ENCODE peak calls at places on chromosomes 13 and 19, in four cellular contexts. One of them, this sample, is unnamed.

GRCh38 chr19:9847087-9847671 is 12.1 kb downstream of the PIN1 start:
- DNase-seq in activated naive CD4-positive, alpha-beta T cell treated with anti-CD3 and anti-CD28 coated beads for 36 hours: peak
- DNase-seq in mucosa of gallbladder: peak
- DNase-seq in naive thymus-derived CD8-positive, alpha-beta T cell: no peak
- DNase-seq in this sample: no peak

GRCh38 chr13:49776871-49777270 is 15.6 kb downstream of the KPNA3 start:
- DNase-seq in mucosa of gallbladder: no peak
- DNase-seq in activated naive CD4-positive, alpha-beta T cell treated with anti-CD3 and anti-CD28 coated beads for 36 hours: no peak
- DNase-seq in naive thymus-derived CD8-positive, alpha-beta T cell: no peak
- DNase-seq in this sample: no peak

GRCh38 chr19:33622505-33622808 is 704 bp downstream of the CHST8 start:
- DNase-seq in activated naive CD4-positive, alpha-beta T cell treated with anti-CD3 and anti-CD28 coated beads for 36 hours: no peak
- DNase-seq in naive thymus-derived CD8-positive, alpha-beta T cell: no peak
- DNase-seq in mucosa of gallbladder: no peak
- DNase-seq in this sample: no peak

GRCh38 chr19:3665681-3666544 is 34.4 kb downstream of the PIP5K1C start:
- DNase-seq in naive thymus-derived CD8-positive, alpha-beta T cell: peak
- DNase-seq in mucosa of gallbladder: peak
- DNase-seq in activated naive CD4-positive, alpha-beta T cell treated with anti-CD3 and anti-CD28 coated beads for 36 hours: peak
- DNase-seq in this sample: peak

GRCh38 chr19:58558066-58558622 is at the start of gene UBE2M:
- DNase-seq in activated naive CD4-positive, alpha-beta T cell treated with anti-CD3 and anti-CD28 coated beads for 36 hours: peak
- DNase-seq in mucosa of gallbladder: peak
- DNase-seq in naive thymus-derived CD8-positive, alpha-beta T cell: peak
- DNase-seq in this sample: peak

GRCh38 chr13:30241537-30241936 is 65.8 kb downstream of the KATNAL1 start:
- DNase-seq in activated naive CD4-positive, alpha-beta T cell treated with anti-CD3 and anti-CD28 coated beads for 36 hours: no peak
- DNase-seq in mucosa of gallbladder: no peak
- DNase-seq in naive thymus-derived CD8-positive, alpha-beta T cell: no peak
- DNase-seq in this sample: no peak

GRCh38 chr19:51815038-51815437 is 20.1 kb downstream of the FPR3 start:
- DNase-seq in naive thymus-derived CD8-positive, alpha-beta T cell: no peak
- DNase-seq in activated naive CD4-positive, alpha-beta T cell treated with anti-CD3 and anti-CD28 coated beads for 36 hours: no peak
- DNase-seq in mucosa of gallbladder: no peak
- DNase-seq in this sample: no peak

GRCh38 chr19:35736913-35737886 is 5.1 kb downstream of the IGFLR1 start:
- DNase-seq in activated naive CD4-positive, alpha-beta T cell treated with anti-CD3 and anti-CD28 coated beads for 36 hours: peak
- DNase-seq in mucosa of gallbladder: no peak
- DNase-seq in naive thymus-derived CD8-positive, alpha-beta T cell: no peak
- DNase-seq in this sample: peak

GRCh38 chr19:17996826-17997316 is 11.1 kb upstream of the ARRDC2 start:
- DNase-seq in mucosa of gallbladder: peak
- DNase-seq in naive thymus-derived CD8-positive, alpha-beta T cell: peak
- DNase-seq in activated naive CD4-positive, alpha-beta T cell treated with anti-CD3 and anti-CD28 coated beads for 36 hours: peak
- DNase-seq in this sample: peak

GRCh38 chr19:39265321-39265916 is 2.8 kb upstream of the IFNL2 start:
- DNase-seq in mucosa of gallbladder: no peak
- DNase-seq in activated naive CD4-positive, alpha-beta T cell treated with anti-CD3 and anti-CD28 coated beads for 36 hours: no peak
- DNase-seq in naive thymus-derived CD8-positive, alpha-beta T cell: no peak
- DNase-seq in this sample: no peak

GRCh38 chr19:2720777-2721569 is at the start of gene DIRAS1:
- DNase-seq in activated naive CD4-positive, alpha-beta T cell treated with anti-CD3 and anti-CD28 coated beads for 36 hours: no peak
- DNase-seq in naive thymus-derived CD8-positive, alpha-beta T cell: no peak
- DNase-seq in mucosa of gallbladder: no peak
- DNase-seq in this sample: no peak

GRCh38 chr13:103430368-103430767 is 364.2 kb upstream of the SLC10A2 start:
- DNase-seq in activated naive CD4-positive, alpha-beta T cell treated with anti-CD3 and anti-CD28 coated beads for 36 hours: no peak
- DNase-seq in naive thymus-derived CD8-positive, alpha-beta T cell: no peak
- DNase-seq in mucosa of gallbladder: no peak
- DNase-seq in this sample: no peak

GRCh38 chr19:7596191-7596937 is 701 bp downstream of the CAMSAP3 start:
- DNase-seq in mucosa of gallbladder: no peak
- DNase-seq in activated naive CD4-positive, alpha-beta T cell treated with anti-CD3 and anti-CD28 coated beads for 36 hours: no peak
- DNase-seq in naive thymus-derived CD8-positive, alpha-beta T cell: no peak
- DNase-seq in this sample: no peak

GRCh38 chr19:18384775-18385174 is 1.2 kb upstream of the GDF15 start:
- DNase-seq in activated naive CD4-positive, alpha-beta T cell treated with anti-CD3 and anti-CD28 coated beads for 36 hours: no peak
- DNase-seq in mucosa of gallbladder: peak
- DNase-seq in naive thymus-derived CD8-positive, alpha-beta T cell: no peak
- DNase-seq in this sample: no peak

GRCh38 chr19:46211201-46211881 is 18.2 kb upstream of the IGFL1 start:
- DNase-seq in naive thymus-derived CD8-positive, alpha-beta T cell: no peak
- DNase-seq in activated naive CD4-positive, alpha-beta T cell treated with anti-CD3 and anti-CD28 coated beads for 36 hours: no peak
- DNase-seq in mucosa of gallbladder: peak
- DNase-seq in this sample: no peak

GRCh38 chr13:31775686-31776085 is 36.4 kb downstream of the RXFP2 start:
- DNase-seq in mucosa of gallbladder: peak
- DNase-seq in activated naive CD4-positive, alpha-beta T cell treated with anti-CD3 and anti-CD28 coated beads for 36 hours: no peak
- DNase-seq in naive thymus-derived CD8-positive, alpha-beta T cell: no peak
- DNase-seq in this sample: no peak

GRCh38 chr13:84607614-84608013 is 725.3 kb upstream of the SLITRK1 start:
- DNase-seq in mucosa of gallbladder: no peak
- DNase-seq in naive thymus-derived CD8-positive, alpha-beta T cell: no peak
- DNase-seq in activated naive CD4-positive, alpha-beta T cell treated with anti-CD3 and anti-CD28 coated beads for 36 hours: no peak
- DNase-seq in this sample: no peak

GRCh38 chr19:4115818-4116385 is 8.0 kb downstream of the MAP2K2 start:
- DNase-seq in naive thymus-derived CD8-positive, alpha-beta T cell: no peak
- DNase-seq in mucosa of gallbladder: no peak
- DNase-seq in activated naive CD4-positive, alpha-beta T cell treated with anti-CD3 and anti-CD28 coated beads for 36 hours: no peak
- DNase-seq in this sample: no peak

GRCh38 chr13:41332829-41333228 is 21.8 kb downstream of the NAA16 start:
- DNase-seq in mucosa of gallbladder: no peak
- DNase-seq in naive thymus-derived CD8-positive, alpha-beta T cell: no peak
- DNase-seq in activated naive CD4-positive, alpha-beta T cell treated with anti-CD3 and anti-CD28 coated beads for 36 hours: no peak
- DNase-seq in this sample: no peak

GRCh38 chr19:41893899-41894298 is 10.9 kb downstream of the ARHGEF1 start:
- DNase-seq in mucosa of gallbladder: no peak
- DNase-seq in activated naive CD4-positive, alpha-beta T cell treated with anti-CD3 and anti-CD28 coated beads for 36 hours: peak
- DNase-seq in naive thymus-derived CD8-positive, alpha-beta T cell: no peak
- DNase-seq in this sample: no peak

GRCh38 chr19:55226788-55227187 is 1.8 kb downstream of the TMEM86B start:
- DNase-seq in naive thymus-derived CD8-positive, alpha-beta T cell: no peak
- DNase-seq in mucosa of gallbladder: no peak
- DNase-seq in activated naive CD4-positive, alpha-beta T cell treated with anti-CD3 and anti-CD28 coated beads for 36 hours: no peak
- DNase-seq in this sample: no peak

GRCh38 chr13:48121733-48122132 is 26.8 kb upstream of the MED4 start:
- DNase-seq in activated naive CD4-positive, alpha-beta T cell treated with anti-CD3 and anti-CD28 coated beads for 36 hours: no peak
- DNase-seq in mucosa of gallbladder: no peak
- DNase-seq in naive thymus-derived CD8-positive, alpha-beta T cell: no peak
- DNase-seq in this sample: no peak

GRCh38 chr19:3397266-3398022 is 31.1 kb downstream of the NFIC start:
- DNase-seq in mucosa of gallbladder: peak
- DNase-seq in activated naive CD4-positive, alpha-beta T cell treated with anti-CD3 and anti-CD28 coated beads for 36 hours: no peak
- DNase-seq in naive thymus-derived CD8-positive, alpha-beta T cell: no peak
- DNase-seq in this sample: no peak

GRCh38 chr13:52782486-52783448 is 43.1 kb upstream of the CNMD start:
- DNase-seq in activated naive CD4-positive, alpha-beta T cell treated with anti-CD3 and anti-CD28 coated beads for 36 hours: no peak
- DNase-seq in naive thymus-derived CD8-positive, alpha-beta T cell: no peak
- DNase-seq in mucosa of gallbladder: no peak
- DNase-seq in this sample: no peak

GRCh38 chr19:35340431-35340830 is 7.3 kb upstream of the FFAR1 start:
- DNase-seq in activated naive CD4-positive, alpha-beta T cell treated with anti-CD3 and anti-CD28 coated beads for 36 hours: no peak
- DNase-seq in mucosa of gallbladder: no peak
- DNase-seq in naive thymus-derived CD8-positive, alpha-beta T cell: no peak
- DNase-seq in this sample: no peak

GRCh38 chr13:24997367-24997967 is 98.5 kb upstream of the PABPC3 start:
- DNase-seq in activated naive CD4-positive, alpha-beta T cell treated with anti-CD3 and anti-CD28 coated beads for 36 hours: peak
- DNase-seq in mucosa of gallbladder: no peak
- DNase-seq in naive thymus-derived CD8-positive, alpha-beta T cell: no peak
- DNase-seq in this sample: no peak

GRCh38 chr19:46717034-46717715 is at the start of gene PRKD2:
- DNase-seq in mucosa of gallbladder: peak
- DNase-seq in naive thymus-derived CD8-positive, alpha-beta T cell: peak
- DNase-seq in activated naive CD4-positive, alpha-beta T cell treated with anti-CD3 and anti-CD28 coated beads for 36 hours: peak
- DNase-seq in this sample: peak

GRCh38 chr19:45244133-45244532 is 1.1 kb downstream of the EXOC3L2 start:
- DNase-seq in mucosa of gallbladder: no peak
- DNase-seq in activated naive CD4-positive, alpha-beta T cell treated with anti-CD3 and anti-CD28 coated beads for 36 hours: no peak
- DNase-seq in naive thymus-derived CD8-positive, alpha-beta T cell: no peak
- DNase-seq in this sample: no peak